ENCODE peak calls at places on chromosomes 7 and 10, in nine cellular contexts. F is CD8-positive, alpha-beta T cell; G is OCI-LY7; Q is activated naive CD4-positive, alpha-beta T cell treated with anti-CD3 and anti-CD28 coated beads, Interleukin-2, amount 10 ng/mL, durations not matched to agents 7 days and 5 days; E is GM19239; O is M059J; V is ACHN; M is stimulated activated CD4-positive, alpha-beta T cell treated with anti-CD3 and anti-CD28 coated beads, Interleukin-4, amount 100 ng/mL, for 1 hour; W is activated T-cell treated with anti-CD3 and anti-CD28 coated beads, Interleukin-2, amount 50 U/mL, for 72 hours. Z is an unnamed sample.

GRCh38 chr10:93224005-93224779 is 150.5 kb downstream of the CYP26A1 start:
- DNase-seq in O (peak; percentile 27), E (no peak), M (no peak), F (no peak), Q (no peak), W (no peak), V (peak; percentile 12), G (no peak), Z (no peak)

GRCh38 chr10:84415539-84416244 is 87.3 kb downstream of the CCSER2 start:
- DNase-seq in E (no peak), Q (no peak), O (no peak), M (no peak), W (no peak), V (no peak), F (no peak), G (no peak), Z (no peak)

GRCh38 chr7:41816111-41816510 is 113.2 kb upstream of the INHBA start:
- DNase-seq in V (no peak), G (no peak), W (no peak), Q (peak; percentile 57), M (no peak), E (no peak), F (no peak), O (peak; percentile 72), Z (no peak)

GRCh38 chr10:11357361-11357760 is 254.1 kb downstream of the USP6NL start:
- DNase-seq in W (no peak), M (no peak), E (no peak), F (no peak), V (no peak), O (no peak), Q (no peak), G (no peak), Z (no peak)

GRCh38 chr10:18610517-18610916 is 40.9 kb downstream of the NSUN6 start:
- DNase-seq in G (no peak), Q (no peak), O (peak; percentile 81), F (no peak), E (no peak), V (peak; percentile 79), W (no peak), M (no peak), Z (peak; percentile 44)

GRCh38 chr10:13158401-13158800 is 3.0 kb upstream of the MCM10 start:
- DNase-seq in W (peak; percentile 35), G (no peak), F (no peak), M (peak; percentile 24), E (no peak), Q (no peak), O (no peak), V (no peak), Z (no peak)

GRCh38 chr7:55144333-55144954 is 125.6 kb downstream of the EGFR start:
- DNase-seq in W (no peak), Q (no peak), G (no peak), F (no peak), E (no peak), V (peak; percentile 55), O (no peak), M (no peak), Z (no peak)

GRCh38 chr7:123580406-123581161 is 21.0 kb upstream of the ASB15 start:
- DNase-seq in F (no peak), E (no peak), M (no peak), O (peak; percentile 34), Q (peak; percentile 24), G (peak; percentile 32), W (no peak), V (peak; percentile 72), Z (peak; percentile 78)

GRCh38 chr7:66740302-66740979 is at the start of gene RABGEF1:
- DNase-seq in O (peak; percentile 98), M (peak; percentile 98), F (peak; percentile 91), G (peak; percentile 97), W (peak; percentile 99), V (peak; percentile 99), E (peak; percentile 86), Q (peak; percentile 99), Z (peak; percentile 93)

GRCh38 chr7:20005081-20005480 is 212.1 kb downstream of the MACC1 start:
- DNase-seq in M (no peak), Q (no peak), G (no peak), O (no peak), E (no peak), F (no peak), W (no peak), V (no peak), Z (no peak)

GRCh38 chr10:131816157-131816775 is 84.5 kb upstream of the PPP2R2D start:
- DNase-seq in O (no peak), M (no peak), G (no peak), Q (no peak), E (no peak), V (no peak), F (no peak), W (no peak), Z (no peak)

GRCh38 chr10:95246582-95247051 is 44.2 kb downstream of the PDLIM1 start:
- DNase-seq in Q (peak; percentile 80), F (peak; percentile 13), V (peak; percentile 80), W (peak; percentile 73), M (peak; percentile 53), G (peak; percentile 89), O (peak; percentile 78), E (peak; percentile 36), Z (peak; percentile 52)

GRCh38 chr10:7473474-7473873 is 62.6 kb upstream of the SFMBT2 start:
- DNase-seq in G (no peak), E (no peak), W (no peak), M (no peak), V (no peak), Q (no peak), O (no peak), F (no peak), Z (no peak)

GRCh38 chr10:71301371-71301916 is 17.6 kb upstream of the SLC29A3 start:
- DNase-seq in W (no peak), Q (no peak), M (no peak), E (no peak), O (no peak), F (no peak), V (no peak), G (no peak), Z (no peak)

Z was measured in RKO.